ENCODE peak calls at places on chromosomes 7 and 10, in eight cellular contexts. E, O, C, D, V, R, L and Q are unnamed samples.

GRCh38 chr10:29970012-29970396 is 89.4 kb downstream of the JCAD start:
- DNase-seq in E (no peak), O (no peak), C (no peak), D (no peak), V (no peak), R (no peak), L (no peak), Q (no peak)

GRCh38 chr10:68153473-68154210 is 44.4 kb downstream of the MYPN start:
- DNase-seq in E (no peak), O (peak), C (no peak), D (no peak), V (peak), R (peak), L (no peak), Q (no peak)

GRCh38 chr7:36653011-36653670 is 71.2 kb downstream of the AOAH start:
- DNase-seq in E (no peak), O (no peak), C (no peak), D (no peak), V (peak), R (peak), L (no peak), Q (no peak)

GRCh38 chr10:9824546-9825164 is 1193.0 kb upstream of the CELF2 start:
- DNase-seq in E (no peak), O (peak), C (no peak), D (no peak), V (no peak), R (no peak), L (no peak), Q (no peak)

GRCh38 chr7:78134256-78134655 is 335.7 kb downstream of the PHTF2 start:
- DNase-seq in E (peak), O (no peak), C (no peak), D (no peak), V (peak), R (peak), L (no peak), Q (peak)

GRCh38 chr7:134836447-134836846 is 57.0 kb downstream of the CALD1 start:
- DNase-seq in E (no peak), O (no peak), C (no peak), D (no peak), V (no peak), R (peak), L (no peak), Q (no peak)

GRCh38 chr7:34841326-34841725 is 183.3 kb downstream of the NPSR1 start:
- DNase-seq in E (no peak), O (no peak), C (no peak), D (no peak), V (no peak), R (no peak), L (no peak), Q (peak)

GRCh38 chr10:58385784-58386112 is 538 bp downstream of the TFAM start:
- DNase-seq in E (peak), O (no peak), C (peak), D (peak), V (peak), R (peak), L (peak), Q (no peak)

GRCh38 chr10:35040761-35041501 is 49.2 kb downstream of the CUL2 start:
- DNase-seq in E (no peak), O (no peak), C (no peak), D (no peak), V (peak), R (peak), L (no peak), Q (no peak)

GRCh38 chr10:133464582-133465031 is 10.9 kb downstream of the SCART1 start:
- DNase-seq in E (no peak), O (no peak), C (no peak), D (no peak), V (no peak), R (no peak), L (no peak), Q (no peak)

GRCh38 chr7:87140271-87140748 is 11.9 kb upstream of the DMTF1 start:
- DNase-seq in E (no peak), O (no peak), C (no peak), D (no peak), V (no peak), R (no peak), L (no peak), Q (no peak)

GRCh38 chr7:115127399-115128021 is 205.6 kb downstream of the MDFIC start:
- DNase-seq in E (no peak), O (no peak), C (no peak), D (peak), V (no peak), R (peak), L (no peak), Q (no peak)

GRCh38 chr7:79781716-79782115 is 328.2 kb upstream of the MAGI2 start:
- DNase-seq in E (no peak), O (no peak), C (no peak), D (no peak), V (peak), R (peak), L (no peak), Q (no peak)

GRCh38 chr10:131571845-131572244 is 260.3 kb upstream of the TCERG1L start:
- DNase-seq in E (no peak), O (no peak), C (no peak), D (no peak), V (no peak), R (no peak), L (no peak), Q (no peak)

GRCh38 chr7:26574476-26574875 is 282.8 kb downstream of the SNX10 start:
- DNase-seq in E (no peak), O (no peak), C (no peak), D (no peak), V (no peak), R (no peak), L (no peak), Q (no peak)

GRCh38 chr7:55074008-55074499 is 55.2 kb downstream of the EGFR start:
- DNase-seq in E (no peak), O (no peak), C (no peak), D (peak), V (peak), R (peak), L (peak), Q (no peak)

GRCh38 chr10:5450605-5451384 is 38.4 kb downstream of the NET1 start:
- DNase-seq in E (no peak), O (no peak), C (no peak), D (no peak), V (no peak), R (no peak), L (no peak), Q (no peak)

GRCh38 chr7:1923409-1924053 is 253.5 kb downstream of the ELFN1 start:
- DNase-seq in E (no peak), O (no peak), C (no peak), D (no peak), V (no peak), R (no peak), L (no peak), Q (no peak)

GRCh38 chr7:22559829-22560489 is 60.0 kb upstream of the STEAP1B start:
- DNase-seq in E (peak), O (no peak), C (peak), D (peak), V (peak), R (peak), L (peak), Q (peak)

GRCh38 chr10:34581871-34582532 is 233.1 kb downstream of the PARD3 start:
- DNase-seq in E (no peak), O (no peak), C (no peak), D (no peak), V (peak), R (peak), L (no peak), Q (no peak)

GRCh38 chr10:68594405-68594804 is 34.3 kb downstream of the TET1 start:
- DNase-seq in E (no peak), O (peak), C (no peak), D (no peak), V (peak), R (peak), L (no peak), Q (no peak)

GRCh38 chr10:13865758-13866491 is 279.2 kb downstream of the PRPF18 start:
- DNase-seq in E (peak), O (peak), C (peak), D (no peak), V (peak), R (peak), L (no peak), Q (no peak)

GRCh38 chr7:116357776-116358670 is 141.5 kb upstream of the CAV2 start:
- DNase-seq in E (no peak), O (peak), C (no peak), D (no peak), V (peak), R (peak), L (no peak), Q (no peak)

GRCh38 chr10:102641880-102642552 is 2.3 kb upstream of the TRIM8 start:
- DNase-seq in E (peak), O (peak), C (peak), D (peak), V (peak), R (peak), L (peak), Q (peak)

GRCh38 chr7:49453486-49453885 is 320.0 kb upstream of the VWC2 start:
- DNase-seq in E (no peak), O (no peak), C (no peak), D (no peak), V (no peak), R (no peak), L (no peak), Q (no peak)

GRCh38 chr7:54880326-54880989 is 121.4 kb upstream of the SEC61G start:
- DNase-seq in E (no peak), O (no peak), C (no peak), D (no peak), V (no peak), R (no peak), L (no peak), Q (no peak)

GRCh38 chr10:120387326-120387725 is 69.7 kb upstream of the PLPP4 start:
- DNase-seq in E (no peak), O (peak), C (no peak), D (no peak), V (no peak), R (peak), L (no peak), Q (no peak)

GRCh38 chr7:107982918-107983389 is 20.0 kb downstream of the LAMB1 start:
- DNase-seq in E (no peak), O (no peak), C (no peak), D (peak), V (peak), R (peak), L (no peak), Q (no peak)
- TF ChIP-seq CTCF in E (peak), O (peak), C (peak), D (no peak), V (peak), R (peak), L (no peak), Q (no peak)

DNA sequence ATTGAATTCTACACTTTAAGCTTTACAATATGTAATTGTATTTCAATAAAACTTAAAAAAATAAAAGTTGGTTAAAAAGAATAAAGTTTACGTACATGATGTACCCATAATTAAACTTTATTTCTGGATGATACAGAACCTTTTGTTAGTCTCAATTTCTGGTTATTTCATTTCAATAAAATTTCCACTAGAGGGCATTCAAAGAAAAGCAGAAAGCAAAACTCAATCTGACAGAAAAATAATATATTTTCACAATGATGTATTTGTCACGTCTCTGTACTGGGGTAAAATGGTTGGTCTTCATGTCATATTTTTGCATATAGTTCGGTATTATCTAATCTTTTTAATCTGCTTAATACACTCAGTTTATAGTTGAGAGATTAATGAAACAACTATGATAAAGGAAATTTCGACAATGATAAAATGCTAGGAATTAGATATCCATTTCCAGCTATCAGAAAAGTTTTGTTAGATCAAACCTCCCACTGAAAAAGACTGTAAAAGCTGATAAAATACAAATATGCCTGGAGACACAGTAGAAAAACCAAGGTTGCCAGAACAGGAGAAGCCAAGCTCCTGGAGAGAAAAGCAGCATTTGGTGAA is 27.4 kb downstream of the ASZ1 start:
- DNase-seq in E (no peak), O (no peak), C (no peak), D (no peak), V (peak), R (peak), L (no peak), Q (no peak)
- TF ChIP-seq CTCF in E (peak), O (peak), C (peak), D (peak), V (peak), R (peak), L (no peak), Q (peak)

GRCh38 chr7:32275216-32275979 is 205.2 kb upstream of the PDE1C start:
- DNase-seq in E (no peak), O (no peak), C (no peak), D (no peak), V (no peak), R (no peak), L (no peak), Q (no peak)
- TF ChIP-seq CTCF in E (no peak), O (no peak), C (no peak), D (no peak), V (no peak), R (no peak), L (no peak), Q (no peak)

GRCh38 chr7:30594055-30594539 is 581 bp upstream of the GARS1 start:
- DNase-seq in E (peak), O (peak), C (no peak), D (peak), V (peak), R (peak), L (peak), Q (no peak)

GRCh38 chr7:30596721-30597120 is 2.0 kb downstream of the GARS1 start:
- DNase-seq in E (no peak), O (no peak), C (no peak), D (no peak), V (peak), R (no peak), L (no peak), Q (no peak)

GRCh38 chr7:30596043-30596641 is 1.5 kb downstream of the GARS1 start:
- DNase-seq in E (no peak), O (no peak), C (no peak), D (no peak), V (peak), R (peak), L (no peak), Q (no peak)

GRCh38 chr7:30595461-30596042 is 874 bp downstream of the GARS1 start:
- DNase-seq in E (no peak), O (no peak), C (no peak), D (no peak), V (no peak), R (peak), L (no peak), Q (no peak)

DNA sequence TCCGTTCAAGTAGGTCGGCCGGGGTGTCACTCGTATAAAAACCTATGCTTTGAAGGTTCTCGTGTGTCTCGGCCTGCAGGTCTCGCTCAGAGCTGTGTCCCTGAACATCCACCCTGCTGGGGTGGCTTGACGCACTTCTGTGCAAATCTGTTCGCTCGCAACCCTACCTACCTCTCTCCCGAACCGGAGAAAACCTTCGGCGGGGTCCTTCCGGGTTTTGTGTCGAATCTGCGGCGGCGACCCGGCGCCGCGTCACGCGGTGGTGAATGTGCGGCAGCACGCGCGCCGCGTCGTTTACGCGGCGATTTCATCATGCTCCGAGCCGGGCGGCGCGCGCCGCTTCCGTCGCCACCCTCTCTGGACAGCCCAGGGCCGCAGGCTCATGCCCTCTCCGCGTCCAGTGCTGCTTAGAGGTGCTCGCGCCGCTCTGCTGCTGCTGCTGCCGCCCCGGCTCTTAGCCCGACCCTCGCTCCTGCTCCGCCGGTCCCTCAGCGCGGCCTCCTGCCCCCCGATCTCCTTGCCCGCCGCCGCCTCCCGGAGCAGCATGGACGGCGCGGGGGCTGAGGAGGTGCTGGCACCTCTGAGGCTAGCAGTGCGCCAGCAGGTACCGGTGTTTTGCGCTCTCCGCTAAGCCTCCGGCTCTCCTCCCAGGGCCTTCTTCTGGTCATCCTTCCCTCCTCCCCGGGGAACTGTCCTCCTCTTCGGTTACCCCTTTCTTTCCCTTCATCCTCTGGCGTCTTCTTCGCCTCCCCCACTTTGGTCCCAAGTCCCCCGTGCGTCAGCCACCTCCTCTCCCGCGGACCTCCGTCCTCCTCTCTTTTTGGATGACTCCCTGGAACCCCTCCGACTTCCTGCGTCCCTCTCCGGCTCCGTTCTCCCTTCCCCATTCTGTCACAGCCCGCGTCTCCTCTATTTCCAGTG is at the start of gene GARS1:
- DNase-seq in E (peak), O (peak), C (peak), D (peak), V (peak), R (peak), L (peak), Q (no peak)
- TF ChIP-seq CTCF in E (no peak), O (no peak), C (no peak), D (no peak), V (no peak), R (no peak), L (no peak), Q (no peak)

GRCh38 chr7:104767826-104768536 is 246.0 kb upstream of the KMT2E start:
- DNase-seq in E (no peak), O (no peak), C (no peak), D (no peak), V (no peak), R (no peak), L (no peak), Q (no peak)
- TF ChIP-seq CTCF in E (no peak), O (no peak), C (no peak), D (no peak), V (no peak), R (no peak), L (no peak), Q (no peak)

GRCh38 chr7:151032936-151033863 is 5.0 kb downstream of the ABCB8 start:
- DNase-seq in E (no peak), O (no peak), C (no peak), D (no peak), V (no peak), R (no peak), L (no peak), Q (no peak)
- TF ChIP-seq CTCF in E (no peak), O (no peak), C (no peak), D (no peak), V (no peak), R (peak), L (no peak), Q (no peak)

GRCh38 chr10:81838950-81839349 is 36.0 kb upstream of the NRG3 start:
- DNase-seq in E (peak), O (no peak), C (peak), D (no peak), V (no peak), R (peak), L (no peak), Q (no peak)
- TF ChIP-seq CTCF in E (no peak), O (peak), C (peak), D (no peak), V (no peak), R (peak), L (no peak), Q (peak)

DNA sequence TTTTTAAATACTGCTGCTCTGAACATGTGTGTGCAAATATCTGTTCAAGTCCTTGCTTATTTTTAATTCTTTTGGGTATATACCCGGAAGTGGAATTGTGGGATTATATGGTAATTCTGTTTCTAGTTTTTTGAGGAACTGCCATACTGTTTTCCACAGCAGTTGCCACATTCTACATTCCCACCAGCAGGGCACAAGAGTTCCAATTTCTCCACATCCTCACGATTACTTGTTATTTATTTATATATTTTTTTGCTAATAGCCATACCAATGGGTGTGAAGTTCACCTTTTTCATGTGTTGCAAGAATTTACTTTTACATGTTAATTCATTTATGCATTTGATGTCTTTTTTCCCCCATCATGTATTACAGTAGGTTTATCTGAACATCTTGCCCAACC is 79.6 kb upstream of the CXCL12 start:
- DNase-seq in E (no peak), O (no peak), C (no peak), D (no peak), V (no peak), R (no peak), L (no peak), Q (no peak)
- TF ChIP-seq CTCF in E (peak), O (no peak), C (peak), D (no peak), V (peak), R (peak), L (no peak), Q (no peak)